ENCODE peak calls at places on chromosomes 3 and 15, in five cellular contexts. U, Q, F, C and J are unnamed samples.

GRCh38 chr15:96273317-96274086 is 57.0 kb upstream of the NR2F2 start:
- DNase-seq in Q (no peak), F (peak), C (no peak), U (peak), J (no peak)

GRCh38 chr15:62899090-62899493 is 143.5 kb upstream of the TPM1 start:
- DNase-seq in U (no peak), F (no peak), Q (no peak), C (no peak), J (no peak)

GRCh38 chr3:10421996-10422395 is 83.4 kb downstream of the ATP2B2 start:
- DNase-seq in F (no peak), C (no peak), Q (no peak), U (no peak), J (no peak)

GRCh38 chr3:189839576-189839975 is 208.4 kb downstream of the TP63 start:
- DNase-seq in F (peak), Q (no peak), U (peak), C (no peak), J (no peak)

GRCh38 chr3:21226086-21226485 is 524.9 kb downstream of the ZNF385D start:
- DNase-seq in Q (no peak), U (no peak), C (no peak), F (no peak), J (no peak)

GRCh38 chr3:28039829-28040228 is 201.6 kb upstream of the CMC1 start:
- DNase-seq in U (no peak), Q (no peak), F (no peak), C (no peak), J (no peak)

GRCh38 chr3:184354121-184354728 is 7.2 kb downstream of the CLCN2 start:
- DNase-seq in C (peak), Q (peak), U (no peak), F (peak), J (peak)

GRCh38 chr3:136194409-136195257 is 1.5 kb downstream of the MSL2 start:
- DNase-seq in Q (no peak), C (peak), U (no peak), F (peak), J (peak)

GRCh38 chr3:54859204-54859603 is 68.7 kb downstream of the LRTM1 start:
- DNase-seq in C (no peak), Q (no peak), U (no peak), F (no peak), J (no peak)

GRCh38 chr3:187848396-187848795 is 103.1 kb upstream of the BCL6 start:
- DNase-seq in U (no peak), F (no peak), Q (no peak), C (no peak), J (no peak)

GRCh38 chr15:95024388-95024787 is 793.0 kb downstream of the MCTP2 start:
- DNase-seq in U (peak), Q (no peak), F (no peak), C (no peak), J (no peak)

GRCh38 chr3:67876261-67876660 is 221.8 kb upstream of the SUCLG2 start:
- DNase-seq in Q (no peak), C (no peak), F (no peak), U (no peak), J (no peak)

GRCh38 chr3:134333522-134334181 is 40.6 kb downstream of the AMOTL2 start:
- DNase-seq in C (no peak), Q (no peak), F (no peak), U (peak), J (no peak)

GRCh38 chr15:73414876-73415275 is 28.1 kb upstream of the REC114 start:
- DNase-seq in Q (no peak), U (no peak), C (no peak), F (no peak), J (no peak)

GRCh38 chr3:124409650-124410275 is 320.5 kb upstream of the UMPS start:
- DNase-seq in Q (no peak), U (peak), F (no peak), C (no peak), J (no peak)

GRCh38 chr15:64975390-64975789 is 14.3 kb downstream of the SPG21 start:
- DNase-seq in U (no peak), F (no peak), Q (no peak), C (no peak), J (no peak)

GRCh38 chr3:158105710-158106438 is at the start of gene SHOX2:
- DNase-seq in U (peak), C (peak), Q (no peak), F (no peak), J (no peak)

GRCh38 chr3:28575748-28576589 is 227.3 kb upstream of the AZI2 start:
- DNase-seq in F (peak), Q (no peak), C (no peak), U (no peak), J (no peak)

GRCh38 chr3:171345112-171345843 is 114.9 kb downstream of the TNIK start:
- DNase-seq in C (no peak), Q (no peak), F (no peak), U (no peak), J (no peak)

GRCh38 chr3:127822836-127823589 is 698 bp upstream of the MGLL start:
- DNase-seq in Q (no peak), U (no peak), C (no peak), F (peak), J (no peak)

GRCh38 chr15:35306361-35306981 is 221.4 kb upstream of the NANOGP8 start:
- DNase-seq in C (no peak), F (peak), U (peak), Q (no peak), J (no peak)

GRCh38 chr15:91302588-91303439 is 202.8 kb downstream of the SV2B start:
- DNase-seq in Q (no peak), F (peak), C (no peak), U (peak), J (peak)

GRCh38 chr3:14256561-14257342 is 78.1 kb downstream of the LSM3 start:
- DNase-seq in U (no peak), Q (no peak), C (no peak), F (peak), J (no peak)

GRCh38 chr15:72233759-72234158 is 2.8 kb upstream of the PKM start:
- DNase-seq in Q (no peak), C (no peak), F (no peak), U (no peak), J (no peak)

GRCh38 chr15:95894407-95894956 is 436.0 kb upstream of the NR2F2 start:
- DNase-seq in Q (no peak), U (no peak), C (no peak), F (no peak), J (no peak)

GRCh38 chr3:141275032-141275422 is 43.4 kb downstream of the PXYLP1 start:
- DNase-seq in F (no peak), C (no peak), U (no peak), Q (no peak), J (no peak)

GRCh38 chr15:65027593-65027992 is 1.8 kb downstream of the MTFMT start:
- DNase-seq in U (no peak), F (no peak), C (no peak), Q (no peak), J (no peak)

GRCh38 chr3:13106308-13106970 is 33.2 kb upstream of the IQSEC1 start:
- DNase-seq in U (no peak), C (no peak), F (no peak), Q (no peak), J (no peak)

GRCh38 chr3:50502584-50503423 is 630 bp downstream of the CACNA2D2 start:
- DNase-seq in C (no peak), F (no peak), U (no peak), Q (no peak), J (no peak)

GRCh38 chr15:100788080-100788730 is 91.4 kb upstream of the ALDH1A3 start:
- DNase-seq in C (no peak), F (no peak), Q (no peak), U (no peak), J (no peak)

GRCh38 chr3:123635220-123635619 is 50.4 kb upstream of the HACD2 start:
- DNase-seq in F (no peak), C (no peak), Q (no peak), U (no peak), J (no peak)

GRCh38 chr3:7734456-7734855 is 767.2 kb upstream of the LMCD1 start:
- DNase-seq in C (no peak), U (no peak), F (no peak), Q (no peak), J (no peak)

GRCh38 chr15:69692342-69692741 is 239.7 kb downstream of the RPLP1 start:
- DNase-seq in Q (no peak), C (no peak), U (no peak), F (no peak), J (no peak)

GRCh38 chr3:69902386-69902785 is 97.1 kb upstream of the SAMMSON start:
- DNase-seq in Q (no peak), U (no peak), C (no peak), F (no peak), J (no peak)